ENCODE peak calls at places on chromosomes 13 and 19, in seven cellular contexts. Y is astrocyte; E is GM23248; O is upper lobe of left lung; L is pancreas; Q is CD4-positive, CD25-positive, alpha-beta regulatory T cell; H is upper lobe of right lung. R is an unnamed sample.

GRCh38 chr13:75685239-75685697 is 49.1 kb downstream of the LMO7 start:
- DNase-seq in Y (peak; percentile 87), E (peak; percentile 92), O (no peak), L (no peak), Q (no peak), H (no peak), R (no peak)

GRCh38 chr13:113145911-113146598 is 12.4 kb upstream of the PROZ start:
- DNase-seq in Y (no peak), E (no peak), O (no peak), L (no peak), Q (no peak), H (no peak), R (no peak)

GRCh38 chr13:45367358-45367757 is 26.4 kb upstream of the TPT1 start:
- DNase-seq in Y (peak; percentile 92), E (peak; percentile 94), O (peak; percentile 79), L (no peak), Q (peak; percentile 98), H (peak; percentile 69), R (peak; percentile 20)

GRCh38 chr19:5090780-5091575 is 122.1 kb downstream of the KDM4B start:
- DNase-seq in Y (peak; percentile 12), E (peak; percentile 83), O (no peak), L (peak; percentile 62), Q (no peak), H (no peak), R (no peak)

GRCh38 chr19:771332-771785 is 20.4 kb downstream of the MISP start:
- DNase-seq in Y (peak; percentile 22), E (peak; percentile 83), O (no peak), L (no peak), Q (peak; percentile 40), H (no peak), R (no peak)

GRCh38 chr19:50551034-50551712 is 17.1 kb downstream of the LRRC4B start:
- DNase-seq in Y (no peak), E (no peak), O (no peak), L (no peak), Q (no peak), H (no peak), R (no peak)

GRCh38 chr13:30373727-30374126 is 48.6 kb upstream of the UBE2L5 start:
- DNase-seq in Y (no peak), E (no peak), O (peak; percentile 62), L (no peak), Q (peak; percentile 70), H (no peak), R (no peak)

GRCh38 chr13:21054313-21054712 is 7.1 kb downstream of the LATS2 start:
- DNase-seq in Y (no peak), E (no peak), O (no peak), L (no peak), Q (no peak), H (no peak), R (no peak)

GRCh38 chr13:98405107-98405571 is 171.8 kb downstream of the STK24 start:
- DNase-seq in Y (peak; percentile 10), E (peak; percentile 43), O (no peak), L (no peak), Q (no peak), H (no peak), R (peak; percentile 18)

GRCh38 chr19:46887240-46887782 is 26.5 kb downstream of the ARHGAP35 start:
- DNase-seq in Y (peak; percentile 37), E (peak; percentile 39), O (no peak), L (no peak), Q (no peak), H (no peak), R (no peak)

GRCh38 chr13:102191951-102192461 is 209.8 kb downstream of the FGF14 start:
- DNase-seq in Y (peak; percentile 91), E (peak; percentile 55), O (no peak), L (no peak), Q (no peak), H (no peak), R (no peak)

GRCh38 chr19:49677232-49677881 is at the start of gene PRMT1:
- DNase-seq in Y (no peak), E (peak; percentile 58), O (no peak), L (peak; percentile 79), Q (no peak), H (peak; percentile 79), R (no peak)

GRCh38 chr13:39822437-39822836 is 167.0 kb downstream of the COG6 start:
- DNase-seq in Y (no peak), E (no peak), O (no peak), L (no peak), Q (no peak), H (no peak), R (no peak)

GRCh38 chr13:103810026-103810425 is 743.8 kb upstream of the SLC10A2 start:
- DNase-seq in Y (no peak), E (no peak), O (no peak), L (no peak), Q (no peak), H (no peak), R (no peak)

GRCh38 chr19:42252365-42253244 is 2.3 kb downstream of the ERF start:
- DNase-seq in Y (no peak), E (peak; percentile 87), O (peak; percentile 60), L (no peak), Q (no peak), H (peak; percentile 76), R (no peak)

GRCh38 chr19:33301900-33302174 is 497 bp downstream of the CEBPA start:
- DNase-seq in Y (no peak), E (peak; percentile 19), O (no peak), L (no peak), Q (no peak), H (no peak), R (no peak)

GRCh38 chr13:30409911-30410704 is 12.2 kb upstream of the UBE2L5 start:
- DNase-seq in Y (peak; percentile 80), E (peak; percentile 94), O (no peak), L (no peak), Q (no peak), H (no peak), R (no peak)

GRCh38 chr19:55687281-55688172 is 12.5 kb downstream of the EPN1 start:
- DNase-seq in Y (no peak), E (no peak), O (no peak), L (peak; percentile 60), Q (no peak), H (peak; percentile 57), R (no peak)

DNA sequence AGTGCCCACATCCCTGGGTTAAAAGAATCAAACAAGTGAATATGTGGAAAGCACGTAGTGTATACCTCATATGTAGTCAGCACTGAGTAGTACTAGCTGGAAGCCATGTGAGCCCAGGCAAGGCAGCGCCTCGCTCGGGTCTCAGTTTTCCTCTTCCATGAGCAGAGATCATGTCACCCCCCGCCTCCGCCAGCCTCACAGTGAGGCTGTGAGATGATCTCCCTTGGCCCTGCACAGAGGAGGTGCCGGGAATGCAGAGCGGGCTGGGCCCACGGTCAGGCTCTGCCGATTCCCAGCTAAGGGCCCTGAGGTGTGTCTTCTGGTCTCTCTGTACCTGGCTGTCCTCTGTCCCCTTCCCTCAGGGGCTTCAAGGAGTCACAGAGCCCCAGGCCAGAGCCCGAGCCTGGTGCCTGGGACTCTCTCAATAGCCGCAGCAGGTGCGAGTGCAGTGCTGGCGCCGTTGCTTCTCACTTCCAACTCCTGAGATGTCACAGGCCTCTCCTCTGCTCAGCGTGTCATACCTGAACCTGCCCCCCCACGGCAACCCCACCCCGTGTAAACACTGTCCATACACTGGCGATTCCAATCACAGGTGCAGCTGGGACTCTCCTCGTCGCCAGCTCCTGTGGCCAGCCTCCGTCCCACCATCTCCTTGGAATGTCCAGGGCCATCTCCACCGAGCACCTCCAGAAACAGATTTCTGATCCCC is 26.9 kb downstream of the DPF1 start:
- DNase-seq in Y (no peak), E (no peak), O (no peak), L (no peak), Q (no peak), H (no peak), R (no peak)
- H3K36me3 ChIP-seq in Y (peaks cover 10% of the 10 kb centered on the region), E (no peaks in the 10 kb centered on the region), O (peaks cover 19% of the 10 kb centered on the region), L (no peaks in the 10 kb centered on the region), Q (no peaks in the 10 kb centered on the region), H (peaks cover 9% of the 10 kb centered on the region), R (peaks cover 5% of the 10 kb centered on the region)

GRCh38 chr19:18513868-18514267 is 8.0 kb downstream of the ELL start:
- DNase-seq in Y (no peak), E (peak; percentile 53), O (no peak), L (no peak), Q (no peak), H (no peak), R (no peak)
- H3K27ac ChIP-seq in Y (no peak overlapping the region), E (peak overlapping the region; percentile 74), O (peak overlapping the region; percentile 65), L (no peak overlapping the region), Q (no peak overlapping the region), H (peak overlapping the region; percentile 6), R (no peak overlapping the region)

GRCh38 chr19:2796659-2797266 is 11.5 kb downstream of the THOP1 start:
- DNase-seq in Y (no peak), E (no peak), O (no peak), L (no peak), Q (no peak), H (no peak), R (no peak)

GRCh38 chr19:2797280-2797679 is 12.0 kb downstream of the THOP1 start:
- DNase-seq in Y (no peak), E (no peak), O (no peak), L (no peak), Q (no peak), H (no peak), R (no peak)

GRCh38 chr19:2799273-2800020 is 14.1 kb downstream of the THOP1 start:
- DNase-seq in Y (no peak), E (no peak), O (no peak), L (no peak), Q (no peak), H (no peak), R (no peak)

GRCh38 chr19:2798733-2799132 is 13.4 kb downstream of the THOP1 start:
- DNase-seq in Y (no peak), E (peak; percentile 51), O (no peak), L (no peak), Q (no peak), H (no peak), R (no peak)

GRCh38 chr19:2798158-2798685 is 12.9 kb downstream of the THOP1 start:
- DNase-seq in Y (no peak), E (no peak), O (no peak), L (no peak), Q (no peak), H (no peak), R (no peak)
- H3K36me3 ChIP-seq in Y (peaks cover 13% of the 10 kb centered on the region), E (no peaks in the 10 kb centered on the region), O (peaks cover 26% of the 10 kb centered on the region), L (no peaks in the 10 kb centered on the region), Q (peaks cover 10% of the 10 kb centered on the region), H (peaks cover 26% of the 10 kb centered on the region), R (peaks cover 44% of the 10 kb centered on the region)

DNA sequence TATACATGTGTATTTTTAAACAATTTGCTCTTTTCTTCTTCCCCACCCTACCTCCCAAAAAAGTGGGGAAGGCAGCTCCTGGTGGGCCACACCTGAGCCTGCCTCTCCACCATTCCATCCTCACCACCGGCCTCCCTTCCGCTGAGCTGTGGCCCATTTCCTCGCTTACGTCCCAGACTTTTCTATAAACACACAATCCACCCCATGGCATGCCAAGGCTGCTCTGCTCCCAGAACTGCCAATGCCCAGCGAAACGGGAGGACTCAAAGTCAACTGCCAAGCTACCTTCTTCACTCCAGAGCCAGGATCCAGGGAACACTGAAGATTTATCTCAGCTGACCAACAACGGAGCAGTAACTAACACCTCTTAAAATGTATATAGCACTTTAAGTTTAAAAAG is 2.8 kb downstream of the N4BP2L1 start:
- DNase-seq in Y (no peak), E (no peak), O (no peak), L (no peak), Q (no peak), H (no peak), R (no peak)
- H3K27ac ChIP-seq in Y (no peak overlapping the region), E (no peak overlapping the region), O (peak overlapping the region; percentile 96), L (no peak overlapping the region), Q (no peak overlapping the region), H (peak overlapping the region; percentile 92), R (no peak overlapping the region)